ENCODE peak calls at places on chromosome 18, in four cellular contexts. R is HepG2, K is K562, Z is H1. O is an unnamed sample.
A peak's percentile ranks its signal among the peaks of the same experiment; 100 is the strongest.

GRCh38 chr18:56795381-56795780 is 144.2 kb downstream of the WDR7 start:
- DNase-seq in Z (no peak), K (no peak), R (no peak), O (no peak)

GRCh38 chr18:47928466-47928865 is 2.0 kb downstream of the SMAD2 start:
- DNase-seq in R (no peak), Z (no peak), K (no peak), O (no peak)

GRCh38 chr18:50306944-50307343 is 19.5 kb upstream of the CXXC1 start:
- DNase-seq in K (no peak), Z (no peak), R (no peak), O (no peak)

GRCh38 chr18:65906621-65907034 is 155.8 kb downstream of the CDH7 start:
- DNase-seq in Z (no peak), K (no peak), R (no peak), O (no peak)

GRCh38 chr18:23282437-23282781 is 147.1 kb downstream of the CABLES1 start:
- DNase-seq in Z (no peak), R (no peak), K (no peak), O (no peak)

GRCh38 chr18:50506362-50506761 is 53.5 kb upstream of the MAPK4 start:
- DNase-seq in Z (no peak), R (no peak), K (no peak), O (no peak)

GRCh38 chr18:47799376-47799775 is 131.1 kb downstream of the SMAD2 start:
- DNase-seq in R (no peak), Z (no peak), K (no peak), O (no peak)

GRCh38 chr18:39840406-39840805 is 2114.6 kb upstream of the PIK3C3 start:
- DNase-seq in R (no peak), Z (no peak), K (no peak), O (no peak)

GRCh38 chr18:23793051-23793450 is 103.8 kb downstream of the LAMA3 start:
- DNase-seq in K (no peak), R (no peak), Z (no peak), O (no peak)

GRCh38 chr18:29853126-29853525 is 1189.4 kb downstream of the DSC3 start:
- DNase-seq in K (no peak), Z (no peak), R (no peak), O (no peak)

GRCh38 chr18:50947899-50948298 is 19.9 kb upstream of the ELAC1 start:
- DNase-seq in Z (no peak), R (no peak), K (no peak), O (no peak)

GRCh38 chr18:65761636-65762310 is 11.0 kb downstream of the CDH7 start:
- DNase-seq in Z (no peak), R (no peak), K (no peak), O (no peak)

GRCh38 chr18:3458952-3459853 is 9.2 kb downstream of the TGIF1 start:
- DNase-seq in R (no peak), K (no peak), Z (no peak), O (peak; percentile 88)

GRCh38 chr18:38047820-38048219 is 482.2 kb upstream of the CELF4 start:
- DNase-seq in R (no peak), Z (no peak), K (no peak), O (no peak)

GRCh38 chr18:26489881-26490280 is 58.5 kb downstream of the KCTD1 start:
- DNase-seq in Z (no peak), R (no peak), K (no peak), O (no peak)

GRCh38 chr18:23798249-23798648 is 109.0 kb downstream of the LAMA3 start:
- DNase-seq in K (no peak), Z (no peak), R (no peak), O (no peak)

GRCh38 chr18:61047794-61048193 is 285.4 kb upstream of the CDH20 start:
- DNase-seq in K (no peak), Z (no peak), R (no peak), O (no peak)
- TF ChIP-seq KDM1A in K (no peak), Z (no peak), R (no peak), O (no peak)

DNA sequence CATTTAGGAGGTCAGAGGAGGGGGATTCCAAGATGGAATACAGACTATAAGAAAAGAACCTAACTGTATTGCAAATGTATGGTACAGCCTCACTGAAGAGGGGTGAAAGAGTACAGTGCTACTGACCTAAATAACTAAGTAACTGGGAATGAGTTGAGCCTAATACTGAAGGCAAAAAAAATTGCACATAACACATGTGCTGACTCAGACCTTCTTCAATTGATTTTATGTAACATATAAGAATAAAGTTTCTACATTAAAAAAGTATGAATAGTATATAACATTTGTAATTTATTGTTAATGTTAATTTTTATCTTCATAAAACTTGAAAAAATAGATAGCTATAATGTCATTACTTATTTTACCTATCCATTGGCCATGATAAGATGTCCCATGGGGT is 41.7 kb downstream of the MALT1 start:
- DNase-seq in Z (no peak), R (no peak), K (no peak), O (no peak)
- TF ChIP-seq HDAC2 in Z (no peak), R (no peak), K (no peak), O (no peak)

GRCh38 chr18:25349131-25349925 is 2.6 kb downstream of the ZNF521 start:
- DNase-seq in K (no peak), Z (peak; percentile 77), R (no peak), O (no peak)
- TF ChIP-seq MAFK in K (no peak), Z (no peak), R (no peak), O (no peak)

DNA sequence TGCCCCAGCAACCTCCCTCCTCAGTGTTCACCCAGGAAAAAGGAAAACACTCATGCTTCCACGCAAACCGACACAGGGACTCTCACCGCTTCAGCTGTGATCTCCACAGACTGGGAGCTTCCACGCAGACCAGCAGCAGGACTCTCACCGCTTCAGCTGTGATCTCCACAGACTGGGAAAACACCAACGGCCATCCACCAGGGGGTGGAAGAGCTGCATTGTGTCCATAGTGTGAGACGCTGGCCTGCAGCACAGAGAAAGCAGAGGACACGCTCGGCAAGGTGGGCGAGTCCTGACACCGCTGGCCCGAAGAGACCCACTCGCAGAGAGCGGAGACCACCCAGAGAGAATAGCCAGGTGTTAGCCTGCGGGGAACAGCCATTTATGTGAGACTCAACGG is 42.5 kb upstream of the NFATC1 start:
- DNase-seq in R (peak; percentile 10), Z (peak; percentile 60), K (no peak), O (no peak)
- TF ChIP-seq KDM1A in R (no peak), Z (no peak), K (no peak), O (no peak)